ENCODE peak calls at places on chromosomes 4 and X, in six cellular contexts. M is stimulated activated CD4-positive, alpha-beta T cell treated with anti-CD3 and anti-CD28 coated beads, Interleukin-4, amount 100 ng/mL, for 4 hours; H is C1 segment of cervical spinal cord; S is NCI-H1105; X is left colon; B is ELF-1. U is an unnamed sample.

GRCh38 chr4:42396361-42397255 is 680 bp upstream of the SHISA3 start:
- DNase-seq in B (peak; percentile 51), X (no peak), M (no peak), H (no peak), S (no peak), U (no peak)

GRCh38 chrX:68939868-68940267 is 111.0 kb downstream of the EFNB1 start:
- DNase-seq in S (no peak), B (no peak), H (no peak), X (no peak), M (no peak), U (no peak)

GRCh38 chrX:50888884-50889283 is 21.7 kb upstream of the BMP15 start:
- DNase-seq in H (no peak), X (no peak), M (no peak), B (no peak), S (no peak), U (no peak)

GRCh38 chrX:150156615-150157014 is 206.5 kb upstream of the MAMLD1 start:
- DNase-seq in M (no peak), B (no peak), H (no peak), S (no peak), X (no peak), U (no peak)

GRCh38 chrX:1111543-1112300 is 100.7 kb downstream of the CRLF2 start:
- DNase-seq in S (no peak), X (no peak), M (no peak), B (peak; percentile 51), H (no peak), U (peak; percentile 56)

GRCh38 chrX:134891652-134892051 is 99.1 kb upstream of the SMIM10 start:
- DNase-seq in S (no peak), B (no peak), M (no peak), X (no peak), H (no peak), U (no peak)

GRCh38 chrX:150929058-150929457 is 30.6 kb upstream of the CD99L2 start:
- DNase-seq in M (no peak), H (no peak), S (no peak), X (no peak), B (no peak), U (no peak)

GRCh38 chr4:182808673-182809416 is 108.3 kb downstream of the DCTD start:
- DNase-seq in X (no peak), S (no peak), B (no peak), H (no peak), M (no peak), U (no peak)

GRCh38 chr4:114677346-114677979 is 78.9 kb downstream of the UGT8 start:
- DNase-seq in B (no peak), H (no peak), X (no peak), S (no peak), M (no peak), U (no peak)

GRCh38 chrX:71652405-71652804 is 14.9 kb upstream of the LOC101059915 start:
- DNase-seq in M (peak; percentile 34), S (peak; percentile 25), H (no peak), B (peak; percentile 73), X (peak; percentile 41), U (no peak)

U was measured in suprapubic skin.